ENCODE peak calls at places on chromosomes 11 and 22, in six cellular contexts. W, Q, K, G, S and P are unnamed samples.

GRCh38 chr11:123407124-123407995 is 22.7 kb upstream of the GRAMD1B start:
- ATAC-seq in K (peak), Q (peak), S (peak), W (peak), G (peak), P (no peak)

GRCh38 chr11:96051820-96052219 is 127.9 kb upstream of the MTMR2 start:
- ATAC-seq in W (no peak), S (no peak), K (no peak), G (no peak), Q (no peak), P (no peak)

GRCh38 chr11:121914508-121914907 is 201.5 kb downstream of the BLID start:
- ATAC-seq in K (no peak), W (no peak), Q (no peak), S (no peak), G (no peak), P (no peak)

GRCh38 chr11:58622344-58622743 is at the start of gene CNTF:
- ATAC-seq in W (no peak), G (no peak), K (no peak), S (no peak), Q (no peak), P (no peak)

GRCh38 chr11:15212876-15213275 is 98.2 kb downstream of the INSC start:
- ATAC-seq in G (no peak), S (no peak), Q (no peak), W (no peak), K (no peak), P (no peak)

GRCh38 chr11:10770626-10771254 is 19.7 kb downstream of the CTR9 start:
- ATAC-seq in K (peak), G (peak), S (peak), W (peak), Q (peak), P (no peak)

GRCh38 chr22:32781695-32782094 is 19.8 kb upstream of the TIMP3 start:
- ATAC-seq in K (no peak), G (no peak), S (no peak), Q (no peak), W (no peak), P (peak)

GRCh38 chr22:46587067-46587471 is 33.1 kb upstream of the GRAMD4 start:
- ATAC-seq in Q (no peak), W (no peak), G (no peak), S (peak), K (no peak), P (no peak)

GRCh38 chr11:128289048-128289447 is 298.3 kb downstream of the ETS1 start:
- ATAC-seq in W (no peak), K (no peak), S (no peak), G (no peak), Q (no peak), P (no peak)

GRCh38 chr22:41910050-41910598 is 4.8 kb downstream of the SHISA8 start:
- ATAC-seq in S (peak), K (no peak), G (no peak), Q (peak), W (peak), P (peak)

GRCh38 chr11:86940122-86940777 is 14.9 kb downstream of the FZD4 start:
- ATAC-seq in K (peak), S (peak), Q (peak), W (peak), G (peak), P (peak)

GRCh38 chr11:130050272-130050671 is 19.4 kb upstream of the APLP2 start:
- ATAC-seq in Q (peak), K (peak), S (peak), W (peak), G (peak), P (peak)

GRCh38 chr11:11856638-11857037 is 14.9 kb downstream of the USP47 start:
- ATAC-seq in K (peak), W (peak), S (no peak), G (peak), Q (no peak), P (no peak)

GRCh38 chr11:75468534-75469340 is 35.7 kb upstream of the KLHL35 start:
- ATAC-seq in Q (no peak), S (peak), G (no peak), W (peak), K (no peak), P (peak)

GRCh38 chr11:102946237-102946636 is 9.3 kb downstream of the MMP13 start:
- ATAC-seq in G (no peak), Q (no peak), K (no peak), S (no peak), W (peak), P (no peak)

GRCh38 chr11:36116161-36116560 is 172.3 kb downstream of the LDLRAD3 start:
- ATAC-seq in W (no peak), G (no peak), K (no peak), S (no peak), Q (no peak), P (no peak)

GRCh38 chr11:78766997-78767396 is 192.3 kb upstream of the NARS2 start:
- ATAC-seq in W (no peak), K (no peak), G (no peak), S (no peak), Q (no peak), P (no peak)

GRCh38 chr11:62555464-62556092 is 9.0 kb upstream of the AHNAK start:
- ATAC-seq in S (peak), W (peak), Q (no peak), G (no peak), K (no peak), P (no peak)

GRCh38 chr22:45468872-45469572 is 33.7 kb upstream of the FBLN1 start:
- ATAC-seq in W (no peak), K (peak), S (no peak), G (no peak), Q (no peak), P (no peak)

GRCh38 chr11:72629266-72629665 is 45.0 kb downstream of the PDE2A start:
- ATAC-seq in S (no peak), W (no peak), K (no peak), Q (no peak), G (no peak), P (peak)

GRCh38 chr11:72741429-72741833 is 10.8 kb downstream of the ARAP1 start:
- ATAC-seq in K (peak), G (no peak), Q (peak), S (peak), W (peak), P (peak)

GRCh38 chr11:125329786-125330185 is 165.2 kb downstream of the PKNOX2 start:
- ATAC-seq in S (peak), G (peak), K (no peak), W (no peak), Q (no peak), P (no peak)

GRCh38 chr11:37105456-37105855 is 507.4 kb upstream of the RAG2 start:
- ATAC-seq in G (no peak), K (no peak), S (no peak), Q (no peak), W (no peak), P (no peak)

GRCh38 chr22:17778412-17778976 is 4.2 kb upstream of the BID start:
- ATAC-seq in G (no peak), S (no peak), W (no peak), Q (no peak), K (no peak), P (no peak)

GRCh38 chr11:1453611-1454386 is 32.8 kb downstream of the MOB2 start:
- ATAC-seq in Q (peak), G (peak), W (peak), S (no peak), K (peak), P (peak)

GRCh38 chr11:80320765-80321164 is 879.9 kb upstream of the TENM4 start:
- ATAC-seq in K (no peak), W (no peak), G (peak), S (no peak), Q (peak), P (no peak)

GRCh38 chr11:36409152-36409713 is 100.8 kb downstream of the TRAF6 start:
- ATAC-seq in G (no peak), K (no peak), S (peak), Q (no peak), W (no peak), P (no peak)

GRCh38 chr11:93537767-93538261 is 5.4 kb downstream of the SMCO4 start:
- ATAC-seq in G (no peak), Q (no peak), S (peak), K (no peak), W (peak), P (peak)

GRCh38 chr11:23010790-23011340 is 150.6 kb upstream of the CCDC179 start:
- ATAC-seq in G (no peak), W (no peak), K (no peak), Q (no peak), S (no peak), P (no peak)

GRCh38 chr11:112881461-112881860 is 79.8 kb upstream of the NCAM1 start:
- ATAC-seq in Q (peak), S (peak), W (peak), G (no peak), K (no peak), P (peak)

GRCh38 chr22:27876684-27877083 is 42.4 kb downstream of the PITPNB start:
- ATAC-seq in K (no peak), S (peak), Q (no peak), G (no peak), W (no peak), P (no peak)

GRCh38 chr22:27875951-27876350 is 43.1 kb downstream of the PITPNB start:
- ATAC-seq in G (no peak), K (no peak), W (no peak), S (no peak), Q (no peak), P (no peak)

GRCh38 chr22:27873476-27873875 is 45.6 kb downstream of the PITPNB start:
- ATAC-seq in G (no peak), W (no peak), Q (no peak), S (no peak), K (no peak), P (peak)

GRCh38 chr22:27874185-27874584 is 44.9 kb downstream of the PITPNB start:
- ATAC-seq in Q (no peak), K (no peak), G (no peak), S (no peak), W (no peak), P (peak)

DNA sequence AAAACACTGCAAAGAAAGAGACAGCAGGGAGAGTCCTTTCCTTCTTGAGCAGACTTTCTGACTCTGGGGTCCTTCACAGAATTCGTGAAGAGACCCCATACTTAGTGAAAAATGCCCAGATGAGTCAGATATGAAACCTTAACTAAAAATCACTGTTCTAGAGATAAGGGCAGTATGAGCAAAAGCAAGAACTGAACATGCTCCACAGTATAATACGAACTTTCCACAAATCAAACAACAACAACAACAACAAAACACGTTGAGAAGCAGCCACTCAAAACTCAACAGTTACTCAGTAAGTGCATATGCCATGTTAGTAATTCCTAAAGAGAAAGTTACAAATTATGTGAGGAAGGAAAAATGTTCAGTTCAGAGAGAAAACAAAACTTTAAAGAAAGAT is 44.3 kb downstream of the PITPNB start:
- ATAC-seq in S (no peak), Q (no peak), K (no peak), W (no peak), G (no peak), P (no peak)
- H3K4me3 ChIP-seq in S (no peak), Q (no peak), K (no peak), W (no peak), G (no peak), P (no peak)

DNA sequence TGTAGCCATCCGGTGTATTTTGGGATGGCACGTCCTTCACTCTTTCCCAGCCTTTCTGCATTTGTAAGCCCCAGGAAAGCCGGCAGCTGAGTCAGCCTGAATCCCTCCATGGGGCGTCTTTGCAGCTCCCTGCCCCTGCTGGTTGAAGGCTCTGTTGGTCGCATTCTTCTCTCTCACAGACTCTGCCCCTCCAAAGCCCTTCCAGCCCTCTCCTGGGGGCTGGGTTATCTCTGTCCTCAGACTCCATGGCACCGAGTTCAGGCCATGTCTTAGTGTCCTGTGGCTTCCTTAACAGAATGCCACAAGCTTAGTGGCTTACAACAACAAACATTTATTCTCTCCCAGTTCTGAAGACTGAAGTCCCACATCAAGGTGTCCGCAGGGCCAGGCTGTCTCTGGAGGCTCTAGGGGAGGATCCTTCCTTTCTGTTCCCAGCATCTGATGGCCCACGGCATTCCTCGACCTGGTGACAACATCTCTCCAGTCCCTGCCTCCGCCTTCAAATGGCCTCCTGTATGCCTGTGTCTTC is 62.2 kb downstream of the BCR start:
- ATAC-seq in W (no peak), K (no peak), Q (peak), S (no peak), G (no peak), P (no peak)
- TF ChIP-seq CTCF in W (no peak), K (no peak), Q (no peak), S (no peak), G (no peak), P (no peak)

GRCh38 chr22:43860126-43860525 is 2.2 kb downstream of the SULT4A1 start:
- ATAC-seq in W (no peak), S (no peak), K (no peak), G (no peak), Q (no peak), P (no peak)

GRCh38 chr22:43862882-43863202 is 529 bp upstream of the SULT4A1 start:
- ATAC-seq in Q (no peak), W (no peak), S (no peak), K (no peak), G (no peak), P (no peak)

GRCh38 chr22:43860831-43861230 is 1.5 kb downstream of the SULT4A1 start:
- ATAC-seq in G (no peak), K (no peak), Q (no peak), S (no peak), W (no peak), P (no peak)

GRCh38 chr22:43861529-43861928 is 784 bp downstream of the SULT4A1 start:
- ATAC-seq in S (no peak), K (no peak), G (peak), Q (peak), W (no peak), P (no peak)

DNA sequence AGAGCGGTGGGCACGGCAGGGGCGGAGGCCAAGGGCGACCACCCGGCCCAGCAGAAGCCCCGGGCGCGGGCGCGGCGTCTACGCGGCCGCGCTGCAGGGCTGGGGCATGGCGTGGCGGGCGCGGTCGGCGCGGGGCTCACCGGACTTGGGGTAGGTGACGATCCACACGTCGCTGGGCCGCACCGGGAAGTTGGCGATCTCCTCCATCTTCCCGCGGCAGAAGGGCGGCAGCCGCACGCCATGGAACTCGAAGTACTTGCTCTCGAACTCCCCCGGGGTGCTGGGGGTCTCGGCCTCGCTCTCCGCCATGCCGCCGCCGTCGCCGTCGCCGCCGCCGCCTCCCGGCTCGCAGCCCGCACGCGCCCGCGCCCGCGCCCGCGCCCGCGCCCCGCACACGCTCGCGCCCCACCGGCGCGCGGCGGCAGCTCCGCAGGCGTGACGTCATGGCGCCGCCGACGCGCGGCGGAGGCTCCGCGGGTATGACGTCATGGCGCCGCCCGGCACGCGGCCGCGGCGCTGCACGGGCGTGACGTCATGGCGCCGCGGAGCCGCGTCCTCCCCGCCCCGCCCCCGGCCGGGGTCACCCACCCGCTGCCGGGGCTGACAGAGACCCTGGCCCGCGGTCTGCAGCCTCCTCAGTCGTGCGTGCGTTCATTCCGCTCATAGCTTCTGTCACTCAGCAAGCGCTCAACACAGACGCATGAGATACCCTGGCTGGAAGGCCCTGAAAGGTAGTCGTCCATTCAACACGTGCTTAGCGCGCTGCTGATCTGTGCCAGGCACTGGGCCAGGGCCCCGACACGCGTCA is at the start of gene SULT4A1:
- ATAC-seq in G (peak), Q (peak), W (no peak), S (no peak), K (no peak), P (no peak)
- H3K4me3 ChIP-seq in G (peak), Q (peak), W (no peak), S (no peak), K (no peak), P (no peak)

DNA sequence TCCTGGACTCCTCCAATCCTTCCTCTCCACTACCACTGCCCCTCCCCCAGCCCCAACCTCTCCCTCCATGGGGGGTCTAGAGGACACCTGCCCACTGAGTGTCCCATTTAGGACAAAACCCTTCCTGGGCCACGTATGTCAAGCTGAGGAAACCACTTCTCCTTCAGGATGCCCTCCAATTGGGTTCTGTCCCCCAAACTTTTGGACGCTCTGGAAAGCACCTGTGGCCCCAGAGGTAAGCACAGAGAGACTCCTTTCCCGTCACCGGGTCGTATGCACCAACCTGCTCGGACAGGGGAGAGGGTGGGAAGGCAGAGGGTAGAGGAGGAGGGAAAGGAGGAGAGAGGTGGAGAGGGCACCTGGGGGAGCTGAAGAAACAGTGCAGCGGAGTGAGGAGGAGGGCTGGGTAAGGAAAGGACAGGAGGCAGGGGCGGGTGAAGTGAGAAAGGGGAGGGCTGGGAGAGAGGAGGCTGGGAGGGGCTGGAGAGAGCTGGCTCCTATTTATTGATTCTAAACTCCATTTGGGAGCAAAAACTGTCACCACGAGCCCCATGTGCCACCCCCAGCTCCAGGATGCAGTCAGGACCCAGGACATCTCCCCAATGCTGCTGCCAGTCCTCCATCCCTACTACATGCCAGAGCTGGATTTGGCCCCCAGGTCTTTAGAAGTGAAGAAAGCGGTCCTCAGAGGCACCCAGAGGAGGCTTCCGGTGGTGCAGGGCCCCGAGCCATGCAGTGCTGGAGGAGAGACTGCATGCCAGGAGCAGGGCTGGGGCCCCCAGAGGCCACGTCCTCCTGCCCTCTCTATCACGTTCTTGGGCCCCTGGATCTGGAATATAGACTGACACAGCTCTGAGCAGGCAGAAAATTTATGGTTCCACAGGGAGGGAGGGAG is 53.6 kb downstream of the SLC22A12 start:
- ATAC-seq in Q (peak), W (no peak), K (peak), G (peak), S (peak), P (no peak)
- TF ChIP-seq CTCF in Q (no peak), W (no peak), K (peak), G (no peak), S (peak), P (no peak)

GRCh38 chr22:31093956-31094622 is 13.0 kb downstream of the SMTN start:
- ATAC-seq in W (no peak), Q (no peak), S (no peak), G (no peak), K (no peak), P (no peak)

GRCh38 chr22:31091106-31091975 is 10.2 kb downstream of the SMTN start:
- ATAC-seq in S (no peak), W (no peak), Q (peak), G (no peak), K (no peak), P (peak)

GRCh38 chr22:31092161-31092560 is 11.0 kb downstream of the SMTN start:
- ATAC-seq in Q (no peak), K (no peak), S (no peak), G (no peak), W (no peak), P (no peak)

GRCh38 chr22:31094741-31095140 is 12.6 kb downstream of the SELENOM start:
- ATAC-seq in S (no peak), W (no peak), Q (no peak), K (no peak), G (no peak), P (no peak)

DNA sequence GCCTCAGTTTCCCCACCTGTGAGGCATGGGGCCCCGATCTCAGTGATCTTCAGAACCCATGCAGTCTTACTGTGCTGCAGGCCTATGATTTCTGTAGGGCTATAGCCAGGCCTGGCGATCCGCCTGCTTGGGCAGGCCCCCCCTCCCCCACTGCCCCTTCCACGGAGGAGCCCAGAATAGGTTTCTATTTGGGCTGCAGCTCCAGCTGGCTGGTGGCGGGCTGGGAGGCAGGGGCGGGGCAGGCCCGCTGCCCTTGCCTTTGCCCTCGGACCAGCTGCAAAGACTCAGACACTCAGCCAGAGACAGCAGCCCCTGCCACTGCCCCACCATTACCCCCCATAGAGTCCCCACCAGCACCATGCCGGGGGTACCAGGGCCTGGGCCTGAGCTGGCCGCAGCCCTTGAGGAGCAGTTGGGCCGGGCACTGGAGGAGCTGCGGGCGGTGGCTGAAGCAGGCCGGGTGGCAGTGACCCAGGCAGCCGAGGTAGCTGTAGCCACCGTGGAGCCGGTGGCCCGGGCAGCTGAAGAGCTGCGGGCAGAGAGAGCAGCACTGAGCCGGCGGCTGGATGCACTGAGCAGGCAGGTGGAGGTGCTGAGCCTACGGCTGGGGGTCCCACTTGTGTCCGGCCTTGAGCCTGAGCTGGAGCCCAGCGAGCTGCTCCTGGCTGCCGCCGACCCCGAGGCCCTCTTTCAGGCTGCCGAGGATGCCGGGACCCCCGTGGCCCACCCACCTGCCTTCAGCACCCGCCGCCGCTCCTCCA is 12.2 kb downstream of the SMTN start:
- ATAC-seq in S (no peak), Q (no peak), W (no peak), K (no peak), G (no peak), P (peak)
- H3K4me3 ChIP-seq in S (no peak), Q (no peak), W (no peak), K (no peak), G (no peak), P (peak)